ENCODE peak calls at places on chromosome 9, in eight cellular contexts. R is effector memory CD8-positive, alpha-beta T cell; X is amniotic stem cell; N is uterus; Q is germinal center; P is foreskin fibroblast; T is A549; G is cerebellum. F is an unnamed sample.
A peak's percentile ranks its signal among the peaks of the same experiment; 100 is the strongest.

GRCh38 chr9:122370303-122370702 is 521 bp upstream of the PTGS1 start:
- DNase-seq in X (no peak), Q (peak; percentile 50), P (no peak), N (no peak), T (no peak), G (no peak), R (no peak), F (no peak)

GRCh38 chr9:132754236-132754635 is 84.0 kb downstream of the GTF3C4 start:
- DNase-seq in G (no peak), R (no peak), N (no peak), T (no peak), P (no peak), X (no peak), Q (no peak), F (no peak)

GRCh38 chr9:75181748-75182147 is 93.4 kb downstream of the OSTF1 start:
- DNase-seq in T (peak; percentile 8), Q (no peak), P (peak; percentile 36), N (no peak), X (no peak), R (no peak), G (no peak), F (no peak)

GRCh38 chr9:131334568-131335105 is 45.1 kb downstream of the PLPP7 start:
- DNase-seq in X (no peak), P (no peak), N (no peak), G (no peak), R (no peak), T (no peak), Q (no peak), F (no peak)

GRCh38 chr9:122444366-122444765 is 33.4 kb downstream of the OR1J1 start:
- DNase-seq in P (peak; percentile 97), G (no peak), Q (no peak), X (peak; percentile 2), T (no peak), R (no peak), N (no peak), F (no peak)

GRCh38 chr9:90975666-90976538 is 174.3 kb downstream of the SYK start:
- DNase-seq in R (no peak), G (peak; percentile 38), T (no peak), X (no peak), N (no peak), P (no peak), Q (no peak), F (no peak)

GRCh38 chr9:128577206-128577605 is 24.8 kb downstream of the SPTAN1 start:
- DNase-seq in Q (no peak), T (no peak), P (no peak), G (no peak), R (no peak), X (no peak), N (no peak), F (no peak)

GRCh38 chr9:101582593-101582992 is 12.2 kb downstream of the PPP3R2 start:
- DNase-seq in R (no peak), G (no peak), N (no peak), P (peak; percentile 64), Q (no peak), T (no peak), X (no peak), F (no peak)

GRCh38 chr9:27117489-27118135 is 8.6 kb downstream of the TEK start:
- DNase-seq in G (no peak), N (peak; percentile 70), T (peak; percentile 6), R (no peak), P (no peak), X (no peak), Q (no peak), F (no peak)

GRCh38 chr9:118059520-118060278 is 355.5 kb downstream of the TLR4 start:
- DNase-seq in R (no peak), Q (no peak), X (no peak), N (no peak), G (no peak), P (no peak), T (no peak), F (no peak)

GRCh38 chr9:125829743-125830142 is 82.6 kb downstream of the PBX3 start:
- DNase-seq in G (no peak), P (no peak), N (no peak), X (no peak), R (peak; percentile 20), Q (peak; percentile 41), T (no peak), F (peak; percentile 39)

GRCh38 chr9:129131300-129132145 is 20.3 kb downstream of the PTPA start:
- DNase-seq in N (peak; percentile 72), T (peak; percentile 93), P (peak; percentile 45), R (peak; percentile 89), G (peak; percentile 82), X (peak; percentile 43), Q (peak; percentile 90), F (peak; percentile 81)

GRCh38 chr9:123616707-123617106 is 260.7 kb downstream of the CRB2 start:
- DNase-seq in G (no peak), Q (no peak), R (no peak), N (no peak), X (no peak), P (no peak), T (no peak), F (no peak)